ENCODE peak calls at places on chromosomes 7 and 10, in eight cellular contexts. D is esophagus muscularis mucosa, K is transverse colon, H is stomach, W is endothelial cell of umbilical vein, P is HCT116, Z is upper lobe of left lung, N is sigmoid colon. J is an unnamed sample. For H3K4me1, the result is how much of the 10 kb centered on the place peaks cover.

GRCh38 chr7:39950473-39951155 is 558 bp downstream of the CDK13 start:
- DNase-seq in D (no peak), K (peak), H (peak), W (peak), P (no peak), Z (peak), N (peak), J (peak)

GRCh38 chr7:92417913-92418312 is 29.4 kb upstream of the GATAD1 start:
- DNase-seq in D (no peak), K (no peak), H (no peak), W (no peak), P (no peak), Z (no peak), N (no peak), J (no peak)

GRCh38 chr7:55351263-55351662 is 13.9 kb upstream of the LANCL2 start:
- DNase-seq in D (no peak), K (no peak), H (no peak), W (no peak), P (no peak), Z (no peak), N (no peak), J (no peak)

GRCh38 chr7:111894518-111894917 is 311.7 kb downstream of the DOCK4 start:
- DNase-seq in D (no peak), K (no peak), H (no peak), W (no peak), P (no peak), Z (no peak), N (no peak), J (no peak)

GRCh38 chr7:2813350-2814185 is 30.5 kb downstream of the GNA12 start:
- DNase-seq in D (no peak), K (no peak), H (peak), W (no peak), P (no peak), Z (no peak), N (peak), J (no peak)

GRCh38 chr10:43203491-43204393 is 63.1 kb downstream of the RASGEF1A start:
- DNase-seq in D (no peak), K (no peak), H (peak), W (no peak), P (peak), Z (peak), N (peak), J (peak)

GRCh38 chr10:71260622-71261325 is 48.4 kb downstream of the UNC5B start:
- DNase-seq in D (no peak), K (no peak), H (no peak), W (no peak), P (peak), Z (peak), N (no peak), J (no peak)

GRCh38 chr10:111126981-111127848 is 50.4 kb downstream of the ADRA2A start:
- DNase-seq in D (no peak), K (no peak), H (no peak), W (no peak), P (no peak), Z (no peak), N (no peak), J (no peak)

GRCh38 chr7:87225696-87226095 is 6.2 kb upstream of the TMEM243 start:
- DNase-seq in D (no peak), K (no peak), H (no peak), W (no peak), P (no peak), Z (no peak), N (no peak), J (no peak)

GRCh38 chr10:59553127-59553649 is 156.5 kb downstream of the SLC16A9 start:
- DNase-seq in D (no peak), K (no peak), H (no peak), W (no peak), P (no peak), Z (no peak), N (no peak), J (no peak)

GRCh38 chr7:15801041-15801440 is 114.6 kb upstream of the MEOX2 start:
- DNase-seq in D (no peak), K (no peak), H (no peak), W (no peak), P (no peak), Z (no peak), N (no peak), J (no peak)

GRCh38 chr7:117085769-117086463 is 132.6 kb downstream of the ST7 start:
- DNase-seq in D (no peak), K (no peak), H (no peak), W (no peak), P (no peak), Z (no peak), N (no peak), J (no peak)

GRCh38 chr7:2141011-2141410 is 91.7 kb downstream of the MAD1L1 start:
- DNase-seq in D (no peak), K (no peak), H (no peak), W (no peak), P (no peak), Z (no peak), N (no peak), J (no peak)

GRCh38 chr10:121900443-121901174 is 27.2 kb downstream of the ATE1 start:
- DNase-seq in D (no peak), K (no peak), H (no peak), W (peak), P (peak), Z (no peak), N (no peak), J (no peak)

GRCh38 chr10:48659790-48660189 is 24.9 kb upstream of the WDFY4 start:
- DNase-seq in D (no peak), K (no peak), H (no peak), W (peak), P (no peak), Z (no peak), N (no peak), J (no peak)

GRCh38 chr7:101626069-101626671 is 2.9 kb downstream of the MYL10 start:
- DNase-seq in D (no peak), K (no peak), H (no peak), W (no peak), P (no peak), Z (no peak), N (no peak), J (no peak)

GRCh38 chr10:113038183-113038582 is 88.1 kb downstream of the TCF7L2 start:
- DNase-seq in D (no peak), K (peak), H (no peak), W (no peak), P (no peak), Z (no peak), N (peak), J (no peak)

GRCh38 chr10:13993169-13993568 is 337.6 kb downstream of the FRMD4A start:
- DNase-seq in D (no peak), K (no peak), H (no peak), W (no peak), P (no peak), Z (no peak), N (peak), J (no peak)

GRCh38 chr7:108080094-108080656 is 50.0 kb downstream of the LAMB4 start:
- DNase-seq in D (no peak), K (no peak), H (no peak), W (peak), P (no peak), Z (no peak), N (no peak), J (no peak)

GRCh38 chr10:100009283-100009792 is 409 bp downstream of the DNMBP start:
- DNase-seq in D (no peak), K (peak), H (peak), W (peak), P (no peak), Z (peak), N (peak), J (peak)

GRCh38 chr10:30456262-30456661 is 22.3 kb downstream of the MAP3K8 start:
- DNase-seq in D (no peak), K (peak), H (no peak), W (peak), P (no peak), Z (peak), N (no peak), J (peak)

GRCh38 chr7:6234384-6234783 is 38.0 kb downstream of the CYTH3 start:
- DNase-seq in D (no peak), K (no peak), H (no peak), W (no peak), P (no peak), Z (no peak), N (no peak), J (no peak)

GRCh38 chr7:44767912-44768662 is 19.4 kb downstream of the ZMIZ2 start:
- DNase-seq in D (no peak), K (peak), H (peak), W (no peak), P (no peak), Z (no peak), N (peak), J (peak)
- TF ChIP-seq POLR2AphosphoS5 in D (peak), K (peak), H (no peak), W (no peak), P (no peak), Z (peak), N (peak), J (peak)

GRCh38 chr10:124624875-124625274 is 119.3 kb downstream of the FAM53B start:
- DNase-seq in D (no peak), K (no peak), H (no peak), W (no peak), P (no peak), Z (no peak), N (no peak), J (no peak)
- H3K4me1 ChIP-seq in D (half or more), K (under half), H (half or more), W (under half), P (under half), Z (under half), N (under half), J (half or more)

GRCh38 chr10:1041514-1041913 is 7.4 kb downstream of the IDI1 start:
- DNase-seq in D (no peak), K (no peak), H (no peak), W (no peak), P (no peak), Z (no peak), N (no peak), J (no peak)
- TF ChIP-seq POLR2A in D (no peak), K (no peak), H (no peak), W (no peak), P (no peak), Z (no peak), N (no peak), J (no peak)

GRCh38 chr10:36253731-36254130 is 611.6 kb upstream of the FZD8 start:
- DNase-seq in D (no peak), K (no peak), H (no peak), W (no peak), P (no peak), Z (no peak), N (no peak), J (no peak)

GRCh38 chr10:36256166-36256565 is 614.1 kb upstream of the FZD8 start:
- DNase-seq in D (no peak), K (no peak), H (no peak), W (peak), P (no peak), Z (no peak), N (no peak), J (no peak)

GRCh38 chr10:36256905-36257304 is 614.8 kb upstream of the FZD8 start:
- DNase-seq in D (no peak), K (no peak), H (no peak), W (no peak), P (no peak), Z (no peak), N (no peak), J (no peak)

GRCh38 chr10:36251068-36251467 is 609.0 kb upstream of the FZD8 start:
- DNase-seq in D (no peak), K (no peak), H (no peak), W (no peak), P (no peak), Z (no peak), N (no peak), J (no peak)

DNA sequence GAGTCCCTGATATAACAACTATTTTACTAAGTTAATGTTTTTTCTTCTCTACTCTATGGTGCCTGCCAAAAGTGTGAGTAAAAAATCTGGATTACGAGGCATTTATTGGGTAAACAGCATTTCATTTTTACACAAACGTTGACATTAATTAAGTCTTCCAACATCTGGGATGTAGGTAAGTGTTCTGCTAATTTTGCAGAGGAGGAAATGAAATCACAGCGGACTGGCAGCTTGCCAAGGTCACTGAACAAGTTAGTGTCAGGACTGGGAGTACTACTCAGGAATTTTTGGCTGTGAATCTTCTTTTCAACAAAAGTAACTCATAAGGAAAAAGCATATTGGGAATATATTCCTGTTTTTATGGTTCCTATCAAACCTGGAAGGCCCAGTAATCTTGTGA is 612.1 kb upstream of the FZD8 start:
- DNase-seq in D (no peak), K (peak), H (peak), W (peak), P (no peak), Z (peak), N (peak), J (no peak)
- TF ChIP-seq POLR2AphosphoS5 in D (no peak), K (no peak), H (no peak), W (no peak), P (no peak), Z (no peak), N (peak), J (no peak)

GRCh38 chr10:89332092-89332633 is 4.4 kb downstream of the IFIT3 start:
- DNase-seq in D (no peak), K (no peak), H (no peak), W (peak), P (no peak), Z (no peak), N (no peak), J (no peak)

GRCh38 chr10:89332718-89333281 is 5.0 kb downstream of the IFIT3 start:
- DNase-seq in D (no peak), K (no peak), H (no peak), W (no peak), P (no peak), Z (no peak), N (no peak), J (no peak)

GRCh38 chr10:89330537-89330936 is 2.7 kb downstream of the IFIT3 start:
- DNase-seq in D (no peak), K (no peak), H (no peak), W (no peak), P (no peak), Z (no peak), N (no peak), J (no peak)

DNA sequence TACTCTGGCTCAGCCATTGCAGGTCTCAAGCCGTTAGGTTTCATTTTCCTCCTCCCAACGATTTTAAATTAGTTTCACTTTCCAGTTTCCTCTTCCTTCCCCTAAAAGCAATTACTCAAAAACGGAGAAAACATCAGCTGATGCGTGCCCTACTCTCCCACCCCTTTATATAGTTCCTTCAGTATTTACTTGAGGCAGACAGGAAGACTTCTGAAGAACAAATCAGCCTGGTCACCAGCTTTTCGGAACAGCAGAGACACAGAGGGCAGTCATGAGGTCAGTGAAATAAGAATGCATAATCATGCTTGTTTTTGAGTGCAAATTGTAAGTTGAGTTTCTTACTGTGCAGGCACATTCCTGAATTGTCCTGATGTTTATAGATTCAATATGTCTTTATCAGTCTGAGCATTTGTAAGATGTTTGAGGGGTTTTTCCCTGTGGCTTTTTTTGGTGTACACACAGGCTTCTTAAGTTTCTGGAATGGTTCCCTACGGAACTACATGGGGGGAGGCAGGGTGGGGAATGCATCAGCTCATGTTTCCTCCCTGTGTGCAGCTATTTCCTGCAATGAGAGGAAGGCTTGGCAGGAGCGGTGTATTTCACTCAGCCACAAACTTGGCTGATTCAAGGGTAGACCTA is at the start of gene IFIT3:
- DNase-seq in D (no peak), K (peak), H (peak), W (peak), P (peak), Z (peak), N (peak), J (no peak)
- H3K4me1 ChIP-seq in D (under half), K (under half), H (under half), W (under half), P (under half), Z (under half), N (under half), J (half or more)

GRCh38 chr10:11823122-11823988 is at the start of gene PROSER2:
- DNase-seq in D (no peak), K (peak), H (peak), W (peak), P (peak), Z (peak), N (no peak), J (peak)
- TF ChIP-seq POLR2A in D (no peak), K (peak), H (no peak), W (peak), P (peak), Z (peak), N (no peak), J (no peak)

GRCh38 chr10:74187237-74187636 is 36.2 kb downstream of the ADK start:
- DNase-seq in D (no peak), K (no peak), H (no peak), W (no peak), P (no peak), Z (no peak), N (no peak), J (no peak)

GRCh38 chr10:74194545-74194944 is 43.5 kb downstream of the ADK start:
- DNase-seq in D (no peak), K (no peak), H (no peak), W (no peak), P (no peak), Z (no peak), N (no peak), J (no peak)

GRCh38 chr10:74186678-74187077 is 35.7 kb downstream of the ADK start:
- DNase-seq in D (no peak), K (no peak), H (no peak), W (no peak), P (no peak), Z (no peak), N (no peak), J (no peak)

GRCh38 chr10:74190494-74190893 is 39.5 kb downstream of the ADK start:
- DNase-seq in D (no peak), K (no peak), H (no peak), W (no peak), P (no peak), Z (no peak), N (no peak), J (no peak)

GRCh38 chr10:74189999-74190421 is 39.0 kb downstream of the ADK start:
- DNase-seq in D (no peak), K (peak), H (no peak), W (peak), P (peak), Z (peak), N (no peak), J (no peak)
- TF ChIP-seq POLR2AphosphoS5 in D (no peak), K (no peak), H (no peak), W (no peak), P (no peak), Z (peak), N (no peak), J (no peak)

DNA sequence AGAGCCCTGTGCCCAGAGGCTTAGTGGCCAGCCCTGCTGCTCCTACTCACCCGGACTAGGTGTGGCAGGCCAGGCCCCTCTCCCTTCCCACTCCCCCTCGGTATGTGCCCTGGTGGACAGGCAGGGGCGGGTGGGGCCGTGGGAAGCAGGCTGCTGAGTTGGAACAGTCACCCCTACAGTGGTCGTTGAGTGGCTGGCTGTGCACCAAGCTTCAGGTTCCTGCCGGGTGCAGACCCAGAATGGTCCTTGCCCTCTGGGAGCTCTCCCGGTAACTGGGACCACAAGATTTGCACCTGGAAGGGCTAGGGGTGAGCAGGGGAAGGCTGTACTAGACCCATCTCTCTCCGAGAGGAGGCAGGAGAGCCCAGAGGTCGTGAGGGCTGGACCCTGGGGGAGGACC is 68.6 kb downstream of the ZMIZ1 start:
- DNase-seq in D (no peak), K (no peak), H (no peak), W (no peak), P (no peak), Z (no peak), N (no peak), J (no peak)
- H3K4me1 ChIP-seq in D (half or more), K (under half), H (half or more), W (under half), P (under half), Z (half or more), N (under half), J (under half)

GRCh38 chr7:44072364-44073231 is 7.2 kb upstream of the PGAM2 start:
- DNase-seq in D (peak), K (peak), H (peak), W (peak), P (peak), Z (peak), N (peak), J (peak)
- TF ChIP-seq POLR2A in D (no peak), K (no peak), H (no peak), W (peak), P (no peak), Z (no peak), N (no peak), J (no peak)

DNA sequence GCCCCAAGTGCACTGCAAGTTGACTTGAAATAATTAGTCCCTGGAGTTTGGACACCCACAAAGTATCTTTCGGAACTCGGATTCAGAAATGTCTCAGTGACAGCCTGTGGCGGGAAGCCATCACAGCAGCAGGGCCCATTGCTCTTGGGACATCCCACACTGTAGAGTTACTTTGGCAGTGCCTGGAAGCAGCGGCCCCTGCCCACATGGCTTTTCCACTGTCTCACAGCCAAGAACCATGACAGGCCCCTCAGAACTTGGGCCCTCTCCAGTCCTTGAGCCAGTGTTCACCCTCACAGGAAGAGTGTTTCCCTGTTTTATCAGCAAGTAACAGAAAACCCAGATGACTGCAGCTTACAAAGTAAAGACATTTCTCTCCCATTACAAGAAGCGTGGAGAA is 477.0 kb upstream of the GALNT17 start:
- DNase-seq in D (no peak), K (no peak), H (no peak), W (no peak), P (no peak), Z (no peak), N (no peak), J (peak)
- TF ChIP-seq POLR2AphosphoS5 in D (no peak), K (no peak), H (no peak), W (no peak), P (no peak), Z (no peak), N (no peak), J (no peak)